ENCODE peak calls at places on chromosomes 13 and 19, in six cellular contexts. Y, E, M, J, S and I are unnamed samples.

GRCh38 chr19:19540707-19541515 is 2.8 kb downstream of the CILP2 start:
- DNase-seq in Y (peak), J (no peak), S (no peak), E (no peak), M (no peak), I (no peak)

GRCh38 chr19:17554968-17555479 is 425 bp upstream of the COLGALT1 start:
- DNase-seq in E (no peak), Y (no peak), M (no peak), S (no peak), J (no peak), I (no peak)

GRCh38 chr19:41705393-41706174 is 2.8 kb upstream of the CEACAM5 start:
- DNase-seq in M (no peak), E (peak), J (no peak), Y (no peak), S (peak), I (no peak)

GRCh38 chr19:4709440-4710280 is 14.0 kb downstream of the DPP9 start:
- DNase-seq in M (no peak), J (peak), E (no peak), Y (peak), S (no peak), I (no peak)

GRCh38 chr19:2042485-2043268 is 8.4 kb downstream of the MKNK2 start:
- DNase-seq in E (no peak), M (no peak), Y (peak), S (no peak), J (peak), I (no peak)

GRCh38 chr19:31085125-31085524 is 264.1 kb downstream of the TSHZ3 start:
- DNase-seq in M (no peak), S (no peak), E (no peak), Y (no peak), J (no peak), I (no peak)

GRCh38 chr13:25214371-25215252 is 42.5 kb upstream of the AMER2 start:
- DNase-seq in E (no peak), M (peak), S (no peak), J (no peak), Y (peak), I (no peak)

GRCh38 chr13:33787051-33787591 is 30.8 kb upstream of the RFC3 start:
- DNase-seq in M (no peak), E (no peak), Y (no peak), J (no peak), S (no peak), I (no peak)

GRCh38 chr19:50909240-50910070 is 1.7 kb downstream of the KLK4 start:
- DNase-seq in Y (no peak), E (peak), M (peak), J (no peak), S (no peak), I (no peak)

GRCh38 chr13:90445179-90445578 is 902.3 kb upstream of the MIR17HG start:
- DNase-seq in M (no peak), E (peak), J (no peak), Y (no peak), S (no peak), I (peak)

GRCh38 chr13:21071894-21072293 is 10.5 kb upstream of the LATS2 start:
- DNase-seq in E (no peak), S (no peak), M (no peak), Y (no peak), J (no peak), I (no peak)

GRCh38 chr13:65149687-65150086 is 2080.4 kb downstream of the PCDH9 start:
- DNase-seq in Y (no peak), M (no peak), S (no peak), J (peak), E (no peak), I (no peak)

GRCh38 chr19:45613926-45614725 is 12.1 kb upstream of the GPR4 start:
- DNase-seq in Y (no peak), M (no peak), S (no peak), E (peak), J (no peak), I (peak)

GRCh38 chr13:36420437-36420891 is 11.8 kb upstream of the CCNA1 start:
- DNase-seq in J (no peak), E (peak), S (peak), M (peak), Y (no peak), I (no peak)

GRCh38 chr19:12884926-12885748 is 1.9 kb downstream of the KLF1 start:
- DNase-seq in Y (peak), E (peak), J (peak), M (no peak), S (peak), I (no peak)

GRCh38 chr13:59450218-59450617 is 713.5 kb downstream of the DIAPH3 start:
- DNase-seq in S (no peak), Y (no peak), J (no peak), M (no peak), E (no peak), I (no peak)
- H3K4me3 ChIP-seq in S (no peak), Y (no peak), J (no peak), M (no peak), E (no peak), I (no peak)

GRCh38 chr13:93280688-93281087 is 54.1 kb downstream of the GPC6 start:
- DNase-seq in J (no peak), M (no peak), Y (no peak), S (no peak), E (no peak), I (no peak)
- H3K4me3 ChIP-seq in J (no peak), M (no peak), Y (no peak), S (no peak), E (no peak), I (no peak)

GRCh38 chr19:825897-826640 is 1.6 kb upstream of the AZU1 start:
- DNase-seq in S (no peak), Y (no peak), E (no peak), J (no peak), M (no peak), I (no peak)

GRCh38 chr19:823565-824121 is 1.9 kb upstream of the PLPPR3 start:
- DNase-seq in E (no peak), J (no peak), M (no peak), S (no peak), Y (no peak), I (no peak)

GRCh38 chr19:821976-822773 is 420 bp upstream of the PLPPR3 start:
- DNase-seq in J (no peak), E (no peak), M (no peak), S (no peak), Y (no peak), I (no peak)

GRCh38 chr19:824885-825284 is 2.8 kb upstream of the AZU1 start:
- DNase-seq in M (no peak), S (no peak), Y (no peak), J (no peak), E (no peak), I (no peak)

DNA sequence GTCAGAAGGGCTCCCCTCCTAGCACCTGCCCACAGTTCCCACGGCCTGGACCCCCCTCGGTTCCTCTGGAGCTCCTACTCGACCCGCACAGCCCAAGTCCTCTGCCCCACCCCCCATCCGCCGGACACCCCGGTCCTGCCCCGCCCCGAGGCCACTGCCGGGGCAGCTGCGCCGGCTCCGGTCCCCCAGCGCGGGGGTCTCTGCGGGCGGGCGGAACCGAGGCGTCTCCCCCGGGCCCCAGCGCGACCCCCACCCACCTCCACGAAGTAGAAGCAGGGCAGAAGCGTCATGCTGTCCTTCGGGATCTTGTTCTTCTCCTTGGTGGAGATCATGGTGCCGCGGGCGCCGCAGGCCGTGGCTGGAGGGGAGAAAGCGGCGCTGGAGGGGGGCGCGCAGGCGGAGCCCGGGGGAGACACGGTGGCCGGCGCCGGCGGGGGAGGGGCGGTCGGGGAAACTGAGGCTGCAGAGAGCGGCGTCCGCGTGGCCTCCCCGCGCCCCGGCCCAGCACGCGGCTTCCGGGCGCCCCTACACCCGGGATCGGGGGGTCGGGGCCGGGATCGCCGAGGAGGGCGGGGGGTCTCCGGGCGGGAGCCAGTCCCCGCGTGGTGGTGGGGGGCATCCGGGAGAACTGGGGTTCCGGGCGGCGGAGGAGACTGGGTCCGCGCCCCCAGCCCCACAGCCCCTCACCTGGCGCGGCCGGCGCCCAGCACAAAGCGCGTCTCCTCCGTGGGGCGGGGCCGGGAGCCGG is at the start of gene PLPPR3:
- DNase-seq in Y (no peak), E (no peak), M (no peak), J (peak), S (no peak), I (no peak)
- H3K4me3 ChIP-seq in Y (peak), E (no peak), M (no peak), J (peak), S (no peak), I (peak)

DNA sequence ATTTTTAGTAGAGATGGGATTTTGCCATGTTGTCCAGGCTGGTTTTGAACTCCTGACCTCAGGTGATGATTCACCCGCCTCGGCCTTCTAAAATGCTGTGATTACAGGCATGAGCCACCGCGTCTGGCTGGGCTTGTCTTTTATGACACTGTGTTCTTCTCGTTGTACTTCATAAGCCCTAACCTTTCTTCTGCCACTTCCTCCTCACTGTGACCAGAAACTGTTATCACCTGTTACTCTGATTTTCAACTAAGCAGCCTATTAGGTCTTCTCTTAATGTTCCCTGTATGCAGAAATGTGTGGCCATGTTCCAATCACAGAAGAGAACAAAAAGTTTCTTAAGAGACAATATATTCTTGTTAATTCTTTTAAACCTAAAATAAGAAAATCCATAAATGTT is 16.4 kb downstream of the ZNF790 start:
- DNase-seq in E (no peak), Y (no peak), S (no peak), M (no peak), J (no peak), I (no peak)
- H3K4me3 ChIP-seq in E (no peak), Y (no peak), S (no peak), M (no peak), J (no peak), I (no peak)

DNA sequence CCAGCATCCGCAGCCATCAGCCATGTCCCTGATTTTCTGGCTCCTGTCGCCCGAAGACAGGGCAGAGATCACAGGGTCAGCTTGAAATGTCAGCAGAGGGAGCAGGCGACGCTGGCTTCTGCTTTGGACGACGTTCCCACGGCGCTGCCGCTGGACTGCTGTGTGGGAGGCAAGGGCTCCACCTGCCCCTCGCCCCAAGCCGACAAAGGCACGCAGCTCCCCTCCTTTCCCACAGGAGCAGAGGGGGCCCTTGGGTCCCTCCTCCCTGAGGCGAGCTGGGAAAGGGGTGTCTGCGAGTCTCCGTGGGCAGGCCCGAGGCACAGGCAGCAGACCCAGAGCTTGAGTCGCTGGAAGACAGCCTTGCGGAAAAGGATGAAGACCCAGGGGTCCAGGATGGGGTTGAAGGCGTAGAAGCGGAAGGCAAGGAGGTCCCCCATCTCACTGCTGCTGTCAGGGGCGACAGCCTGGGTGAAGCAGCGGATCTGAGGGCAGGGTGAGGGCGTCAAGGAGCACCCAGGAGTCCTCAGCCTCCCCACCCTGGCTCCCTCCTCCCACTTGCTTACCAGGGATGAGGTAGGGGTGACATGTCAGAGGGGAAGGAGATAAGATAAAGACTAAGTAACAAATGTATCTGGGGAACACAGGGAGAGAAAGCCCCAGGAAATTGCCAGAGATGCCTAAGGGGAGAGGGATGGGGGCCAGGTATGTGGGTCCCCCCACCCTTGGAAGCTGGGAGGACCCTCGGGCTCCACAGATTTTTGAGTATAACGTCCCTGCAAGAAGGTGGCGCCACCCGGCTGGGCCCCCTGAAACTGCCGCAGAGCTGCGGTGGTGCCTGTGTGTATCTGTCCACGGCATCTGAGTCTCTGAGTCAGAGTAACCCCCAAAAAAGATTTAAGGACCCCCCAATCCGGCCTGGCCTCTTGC is 3.4 kb downstream of the PTGIR start:
- DNase-seq in E (no peak), M (no peak), Y (peak), J (peak), S (peak), I (no peak)
- H3K4me3 ChIP-seq in E (no peak), M (no peak), Y (peak), J (no peak), S (peak), I (no peak)

GRCh38 chr13:98370261-98370660 is 193.2 kb upstream of the RNF113B start:
- DNase-seq in E (no peak), J (no peak), M (no peak), Y (no peak), S (no peak), I (no peak)

GRCh38 chr13:98368019-98368418 is 190.9 kb upstream of the RNF113B start:
- DNase-seq in M (no peak), Y (no peak), S (no peak), E (no peak), J (no peak), I (peak)

GRCh38 chr13:98371624-98372023 is 194.6 kb upstream of the RNF113B start:
- DNase-seq in J (no peak), M (no peak), Y (no peak), S (no peak), E (no peak), I (no peak)

GRCh38 chr13:98372886-98373285 is 195.8 kb upstream of the RNF113B start:
- DNase-seq in Y (peak), J (no peak), E (no peak), M (no peak), S (no peak), I (peak)

GRCh38 chr13:98370806-98371553 is 193.9 kb upstream of the RNF113B start:
- DNase-seq in S (no peak), J (no peak), E (no peak), Y (peak), M (peak), I (no peak)
- H3K4me3 ChIP-seq in S (no peak), J (no peak), E (no peak), Y (no peak), M (no peak), I (no peak)